ENCODE peak calls at places on chromosome 1, in seven cellular contexts. Q is psoas muscle, Y is AG09319, U is choroid plexus epithelial cell, O is cardiac muscle cell, V is mucosa of descending colon, H is fibroblast of villous mesenchyme. T is an unnamed sample.

GRCh38 chr1:211632117-211632807 is 43.2 kb downstream of the NEK2 start:
- DNase-seq in H (no peak), U (no peak), Q (no peak), O (peak), Y (no peak), V (no peak), T (peak)

GRCh38 chr1:197145451-197146029 is 929 bp downstream of the ASPM start:
- DNase-seq in U (no peak), H (no peak), Q (no peak), O (no peak), V (no peak), Y (no peak), T (peak)

GRCh38 chr1:85578321-85579295 is 2.0 kb upstream of the CCN1 start:
- DNase-seq in U (peak), Q (no peak), O (peak), Y (peak), H (peak), V (no peak), T (no peak)

GRCh38 chr1:3274972-3275371 is 179.5 kb upstream of the ARHGEF16 start:
- DNase-seq in Q (no peak), O (no peak), V (no peak), U (no peak), H (no peak), Y (no peak), T (no peak)

GRCh38 chr1:206784471-206784903 is 12.2 kb upstream of the IL10 start:
- DNase-seq in Q (no peak), U (no peak), O (no peak), H (no peak), V (peak), Y (no peak), T (peak)

GRCh38 chr1:107187399-107187798 is 46.6 kb downstream of the NTNG1 start:
- DNase-seq in V (no peak), H (no peak), U (no peak), O (no peak), Y (no peak), Q (no peak), T (no peak)

GRCh38 chr1:221169447-221169889 is 290.2 kb downstream of the HLX start:
- DNase-seq in V (no peak), O (peak), U (peak), Q (no peak), Y (no peak), H (peak), T (no peak)

GRCh38 chr1:26833432-26834405 is 7.2 kb downstream of the ZDHHC18 start:
- DNase-seq in U (peak), Q (peak), V (peak), Y (no peak), H (peak), O (no peak), T (peak)

GRCh38 chr1:93442276-93442675 is 5.6 kb upstream of the FNBP1L start:
- DNase-seq in H (peak), V (peak), Y (peak), O (no peak), U (no peak), Q (no peak), T (no peak)

GRCh38 chr1:71269823-71270222 is 189.0 kb upstream of the ZRANB2 start:
- DNase-seq in H (no peak), Q (no peak), V (no peak), Y (no peak), U (no peak), O (no peak), T (no peak)

GRCh38 chr1:31936278-31936965 is 1.7 kb downstream of the PTP4A2 start:
- DNase-seq in H (peak), V (no peak), O (no peak), Q (no peak), U (peak), Y (no peak), T (no peak)

GRCh38 chr1:2971609-2972008 is 49.7 kb upstream of the ACTRT2 start:
- DNase-seq in H (no peak), V (no peak), U (no peak), O (no peak), Y (no peak), Q (no peak), T (no peak)

GRCh38 chr1:205633421-205633976 is 1.7 kb upstream of the ELK4 start:
- DNase-seq in Q (no peak), U (peak), Y (no peak), V (no peak), H (peak), O (peak), T (no peak)

GRCh38 chr1:220732137-220732536 is 16.0 kb upstream of the MTARC2 start:
- DNase-seq in V (no peak), O (no peak), U (no peak), Y (no peak), H (no peak), Q (no peak), T (no peak)

GRCh38 chr1:212178830-212179370 is 106.3 kb upstream of the PPP2R5A start:
- DNase-seq in U (no peak), V (no peak), H (no peak), Y (no peak), Q (no peak), O (no peak), T (no peak)

GRCh38 chr1:151728151-151728711 is 6.9 kb downstream of the RIIAD1 start:
- DNase-seq in H (no peak), U (peak), Q (no peak), Y (no peak), O (peak), V (no peak), T (no peak)

GRCh38 chr1:27957655-27958054 is 2.1 kb upstream of the XKR8 start:
- DNase-seq in Y (no peak), Q (no peak), O (no peak), V (no peak), U (no peak), H (no peak), T (no peak)

GRCh38 chr1:227369102-227369760 is 50.9 kb upstream of the CDC42BPA start:
- DNase-seq in H (no peak), O (no peak), Q (no peak), U (no peak), Y (no peak), V (no peak), T (no peak)

GRCh38 chr1:158354255-158354654 is 561 bp downstream of the CD1E start:
- DNase-seq in H (no peak), Y (no peak), U (no peak), V (no peak), O (no peak), Q (no peak), T (no peak)

GRCh38 chr1:115453666-115454065 is 115.6 kb upstream of the NGF start:
- DNase-seq in Q (no peak), V (no peak), O (peak), U (no peak), Y (no peak), H (no peak), T (no peak)

GRCh38 chr1:160521554-160521953 is 1.5 kb downstream of the SLAMF6 start:
- DNase-seq in V (no peak), Q (no peak), U (no peak), H (no peak), O (no peak), Y (no peak), T (no peak)

GRCh38 chr1:187685338-187685737 is 856.6 kb downstream of the PLA2G4A start:
- DNase-seq in O (peak), Y (no peak), Q (no peak), V (no peak), H (peak), U (peak), T (no peak)

GRCh38 chr1:246106342-246106763 is 400.7 kb downstream of the SMYD3 start:
- DNase-seq in V (no peak), Y (no peak), U (no peak), H (no peak), Q (no peak), O (no peak), T (no peak)

GRCh38 chr1:26022994-26023393 is 1.4 kb downstream of the EXTL1 start:
- DNase-seq in U (no peak), Y (no peak), H (no peak), O (no peak), Q (no peak), V (no peak), T (no peak)

GRCh38 chr1:107648071-107648470 is 316.9 kb downstream of the VAV3 start:
- DNase-seq in V (no peak), U (peak), O (peak), Q (no peak), H (peak), Y (no peak), T (no peak)

GRCh38 chr1:20725189-20726106 is 7.1 kb downstream of the SH2D5 start:
- DNase-seq in H (peak), O (peak), Y (no peak), V (no peak), Q (peak), U (peak), T (no peak)

GRCh38 chr1:157969693-157970485 is 23.6 kb upstream of the KIRREL1 start:
- DNase-seq in Y (peak), O (peak), H (peak), V (no peak), Q (no peak), U (peak), T (peak)

GRCh38 chr1:36351222-36351977 is 28.0 kb upstream of the EVA1B start:
- DNase-seq in V (no peak), H (peak), U (peak), Q (no peak), O (peak), Y (peak), T (no peak)

GRCh38 chr1:101317590-101317989 is 80.8 kb downstream of the S1PR1 start:
- DNase-seq in Y (no peak), V (no peak), Q (no peak), O (no peak), U (no peak), H (no peak), T (peak)
- TF ChIP-seq CTCF in Y (no peak), V (no peak), Q (no peak), O (no peak), U (no peak), H (no peak), T (no peak)

GRCh38 chr1:200133123-200133522 is 105.6 kb downstream of the NR5A2 start:
- DNase-seq in U (no peak), Y (no peak), V (no peak), O (no peak), Q (no peak), H (no peak), T (no peak)
- TF ChIP-seq CTCF in U (no peak), Y (no peak), V (no peak), O (no peak), Q (no peak), H (no peak), T (no peak)

DNA sequence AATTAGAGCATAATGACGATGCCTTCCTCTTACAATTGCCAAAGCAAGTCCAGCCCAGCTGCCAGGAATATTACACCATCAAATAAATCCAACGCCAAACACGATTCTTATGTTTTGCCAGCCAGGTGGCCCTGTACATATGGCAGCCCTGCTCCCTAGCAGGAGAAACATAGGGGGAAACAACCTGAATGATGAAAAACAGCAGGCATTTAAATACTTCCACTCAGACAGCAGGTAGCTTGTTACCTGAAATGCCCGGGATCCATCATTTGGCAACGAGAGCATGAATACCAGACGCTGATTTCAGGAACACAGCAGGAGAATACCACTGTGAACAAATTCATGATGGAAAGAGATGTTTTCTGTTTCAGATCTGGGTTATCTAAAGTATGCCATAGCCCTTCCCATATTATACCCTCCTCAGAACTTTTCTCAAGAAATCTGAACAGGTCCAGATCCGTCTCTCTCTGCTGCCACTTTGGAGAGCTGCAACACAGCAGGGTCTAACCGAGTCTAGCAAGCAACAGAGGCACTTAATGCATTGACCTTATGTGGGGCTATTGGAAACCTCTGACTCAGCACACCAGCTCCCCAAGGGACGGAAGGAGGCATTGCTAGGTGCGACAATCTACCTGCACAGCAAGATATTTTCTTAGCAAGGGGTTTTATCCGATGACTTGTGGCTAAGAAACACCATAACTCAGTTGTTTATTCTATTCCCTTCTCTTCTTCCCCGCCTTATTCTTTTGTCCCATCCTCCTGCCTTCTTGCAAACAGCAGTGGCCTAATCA is 166.3 kb downstream of the BARHL2 start:
- DNase-seq in V (no peak), O (no peak), Q (no peak), H (no peak), Y (no peak), U (no peak), T (no peak)
- TF ChIP-seq CTCF in V (no peak), O (no peak), Q (no peak), H (no peak), Y (no peak), U (no peak), T (no peak)

GRCh38 chr1:210328746-210329488 is at the start of gene HHAT:
- DNase-seq in V (peak), Y (peak), Q (peak), H (peak), O (peak), U (peak), T (peak)
- TF ChIP-seq CTCF in V (no peak), Y (peak), Q (no peak), H (no peak), O (no peak), U (no peak), T (no peak)

DNA sequence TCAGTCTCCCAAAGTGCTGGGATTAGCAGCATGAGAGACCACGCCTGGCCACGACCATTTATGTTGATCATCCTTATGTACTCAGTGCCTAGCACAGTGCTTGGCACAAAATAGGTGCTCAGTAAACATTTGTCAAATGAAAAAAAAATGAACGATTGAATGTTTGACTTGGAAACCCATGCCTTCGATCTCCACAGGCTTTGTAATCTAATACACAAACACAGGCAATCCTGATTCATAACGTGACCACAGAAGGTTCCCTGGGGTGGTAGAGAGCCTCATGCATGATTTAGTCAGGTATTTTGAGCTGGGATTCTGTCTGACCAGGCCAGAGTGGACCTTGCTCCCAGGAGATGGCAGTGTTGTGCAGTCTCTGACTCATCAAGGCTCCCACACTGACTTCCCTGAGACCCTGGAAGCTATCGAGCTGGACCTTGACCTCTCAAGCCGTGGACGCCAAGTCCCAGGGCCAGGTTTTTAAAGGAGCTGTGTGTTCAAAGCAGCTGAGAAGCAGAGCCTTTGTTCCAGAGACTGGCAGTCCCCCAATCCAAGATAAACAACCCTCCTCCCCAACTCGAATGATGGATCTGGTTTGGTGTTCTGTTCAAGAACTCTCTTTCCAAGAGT is 81.1 kb downstream of the PGM1 start:
- DNase-seq in Y (peak), H (peak), U (peak), O (peak), Q (peak), V (peak), T (peak)
- TF ChIP-seq CTCF in Y (peak), H (peak), U (peak), O (peak), Q (peak), V (peak), T (no peak)

DNA sequence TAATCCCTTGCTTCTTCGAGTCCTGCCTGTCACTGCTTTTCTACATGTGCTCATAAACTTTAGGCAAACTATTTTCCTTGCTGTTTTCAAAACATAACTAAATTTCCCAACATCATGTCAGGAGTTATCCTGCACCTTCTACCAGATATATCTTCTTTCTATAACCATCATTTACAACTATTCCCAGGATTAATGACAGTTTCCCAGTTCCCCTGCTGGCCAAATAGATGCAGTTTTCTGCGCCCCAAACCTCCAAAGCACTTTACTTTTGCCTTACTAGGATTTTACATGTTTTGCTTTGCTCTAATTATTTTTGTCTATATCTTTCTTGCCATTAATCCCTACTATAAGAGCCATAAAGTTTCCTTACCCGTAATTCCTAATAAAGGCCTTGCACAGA is 122.5 kb downstream of the GLUL start:
- DNase-seq in U (no peak), O (no peak), Y (no peak), Q (no peak), H (peak), V (no peak), T (no peak)
- TF ChIP-seq CTCF in U (no peak), O (no peak), Y (no peak), Q (no peak), H (no peak), V (no peak), T (no peak)

GRCh38 chr1:87331319-87332269 is 2.9 kb downstream of the LMO4 start:
- DNase-seq in V (peak), H (peak), O (peak), Y (no peak), Q (peak), U (peak), T (peak)
- TF ChIP-seq CTCF in V (no peak), H (peak), O (peak), Y (peak), Q (no peak), U (peak), T (no peak)

GRCh38 chr1:19661721-19662228 is 2.9 kb upstream of the HTR6 start:
- DNase-seq in H (peak), Q (no peak), O (peak), Y (no peak), V (no peak), U (peak), T (peak)
- TF ChIP-seq CTCF in H (peak), Q (peak), O (peak), Y (peak), V (peak), U (peak), T (peak)

GRCh38 chr1:1284370-1285101 is 4.3 kb downstream of the SCNN1D start:
- DNase-seq in H (no peak), Q (peak), V (no peak), Y (no peak), U (no peak), O (no peak), T (no peak)
- TF ChIP-seq CTCF in H (no peak), Q (no peak), V (no peak), Y (no peak), U (no peak), O (no peak), T (no peak)